ENCODE peak calls at places on chromosomes 1 and 21, in five cellular contexts. One of them, this sample, is unnamed.

GRCh38 chr1:116379674-116380498 is 6.8 kb downstream of the ATP1A1 start:
- DNase-seq in SK-N-SH: no peak
- DNase-seq in HCT116: no peak
- DNase-seq in HepG2: peak; percentile 27
- DNase-seq in H1: no peak
- DNase-seq in this sample: no peak

GRCh38 chr1:167474191-167474641 is 44.1 kb downstream of the CD247 start:
- DNase-seq in SK-N-SH: no peak
- DNase-seq in HCT116: no peak
- DNase-seq in HepG2: no peak
- DNase-seq in H1: no peak
- DNase-seq in this sample: no peak

GRCh38 chr1:86860020-86860419 is 53.9 kb downstream of the SELENOF start:
- DNase-seq in SK-N-SH: no peak
- DNase-seq in HCT116: no peak
- DNase-seq in HepG2: peak; percentile 54
- DNase-seq in H1: no peak
- DNase-seq in this sample: no peak

GRCh38 chr1:158014702-158015320 is 21.4 kb downstream of the KIRREL1 start:
- DNase-seq in SK-N-SH: no peak
- DNase-seq in HCT116: no peak
- DNase-seq in HepG2: no peak
- DNase-seq in H1: no peak
- DNase-seq in this sample: no peak

GRCh38 chr1:43137445-43138052 is 34.5 kb downstream of the EBNA1BP2 start:
- DNase-seq in SK-N-SH: no peak
- DNase-seq in HCT116: no peak
- DNase-seq in HepG2: no peak
- DNase-seq in H1: no peak
- DNase-seq in this sample: no peak

GRCh38 chr1:162502928-162503327 is 5.3 kb downstream of the UHMK1 start:
- DNase-seq in SK-N-SH: no peak
- DNase-seq in HCT116: no peak
- DNase-seq in HepG2: no peak
- DNase-seq in H1: no peak
- DNase-seq in this sample: no peak

GRCh38 chr1:70409136-70409535 is 1.9 kb upstream of the CTH start:
- DNase-seq in SK-N-SH: no peak
- DNase-seq in HCT116: no peak
- DNase-seq in HepG2: no peak
- DNase-seq in H1: no peak
- DNase-seq in this sample: no peak

GRCh38 chr1:109240158-109241152 is 8.9 kb upstream of the CELSR2 start:
- DNase-seq in SK-N-SH: peak; percentile 63
- DNase-seq in HCT116: no peak
- DNase-seq in HepG2: no peak
- DNase-seq in H1: peak; percentile 76
- DNase-seq in this sample: peak; percentile 58

GRCh38 chr21:41137889-41138288 is 30.1 kb upstream of the BACE2 start:
- DNase-seq in SK-N-SH: no peak
- DNase-seq in HCT116: no peak
- DNase-seq in HepG2: no peak
- DNase-seq in H1: no peak
- DNase-seq in this sample: no peak

GRCh38 chr1:64956241-64956640 is 10.1 kb downstream of the JAK1 start:
- DNase-seq in SK-N-SH: no peak
- DNase-seq in HCT116: no peak
- DNase-seq in HepG2: no peak
- DNase-seq in H1: no peak
- DNase-seq in this sample: no peak

GRCh38 chr1:68103006-68103545 is 52.6 kb upstream of the DIRAS3 start:
- DNase-seq in SK-N-SH: no peak
- DNase-seq in HCT116: no peak
- DNase-seq in HepG2: no peak
- DNase-seq in H1: no peak
- DNase-seq in this sample: no peak

DNA sequence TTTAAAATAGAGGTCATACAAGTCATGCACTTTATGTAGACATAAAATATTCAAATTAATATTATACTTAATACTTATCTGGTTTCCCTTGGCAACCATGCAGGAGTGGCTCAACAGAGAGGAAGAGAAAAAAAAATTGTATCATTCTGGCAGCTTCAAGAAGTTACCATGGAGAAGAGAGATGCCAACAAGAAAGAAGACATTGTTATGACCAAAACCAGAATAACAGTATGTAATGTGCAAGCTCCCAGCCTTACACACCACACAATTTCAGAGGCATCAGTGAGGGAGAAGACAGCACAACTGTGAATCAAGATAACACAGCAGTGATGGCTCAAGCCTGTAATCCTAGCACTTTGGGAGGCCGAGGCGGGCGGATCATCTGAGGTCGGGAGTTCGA is 49.1 kb upstream of the RCOR3 start:
- DNase-seq in SK-N-SH: no peak
- DNase-seq in HCT116: no peak
- DNase-seq in HepG2: no peak
- DNase-seq in H1: no peak
- DNase-seq in this sample: no peak
- TF ChIP-seq JUND in SK-N-SH: no peak
- TF ChIP-seq JUND in HCT116: no peak
- TF ChIP-seq JUND in HepG2: no peak
- TF ChIP-seq JUND in H1: no peak
- TF ChIP-seq JUND in this sample: no peak

DNA sequence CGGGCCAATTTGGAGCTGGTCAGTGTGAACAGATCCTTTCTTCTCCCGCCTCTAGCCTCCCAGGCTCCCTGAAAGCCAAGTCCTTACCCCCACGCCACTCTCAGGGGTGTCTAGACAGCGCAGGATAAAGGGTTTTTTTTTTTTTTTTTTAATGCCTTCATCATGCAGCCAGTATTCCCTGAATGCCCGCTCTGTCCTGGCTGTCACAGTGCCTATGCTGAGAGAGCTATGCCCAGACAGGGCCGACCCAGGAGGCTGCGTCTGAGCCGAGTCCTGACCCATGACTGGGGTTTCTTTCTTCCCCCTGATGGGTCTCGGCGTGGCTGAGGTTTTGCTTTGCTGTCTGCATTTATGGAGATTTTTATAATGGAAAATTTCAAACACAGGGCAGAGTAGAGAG is 18.3 kb downstream of the SPSB1 start:
- DNase-seq in SK-N-SH: no peak
- DNase-seq in HCT116: no peak
- DNase-seq in HepG2: no peak
- DNase-seq in H1: no peak
- DNase-seq in this sample: no peak
- TF ChIP-seq JUND in SK-N-SH: no peak
- TF ChIP-seq JUND in HCT116: no peak
- TF ChIP-seq JUND in HepG2: no peak
- TF ChIP-seq JUND in H1: no peak
- TF ChIP-seq JUND in this sample: no peak

DNA sequence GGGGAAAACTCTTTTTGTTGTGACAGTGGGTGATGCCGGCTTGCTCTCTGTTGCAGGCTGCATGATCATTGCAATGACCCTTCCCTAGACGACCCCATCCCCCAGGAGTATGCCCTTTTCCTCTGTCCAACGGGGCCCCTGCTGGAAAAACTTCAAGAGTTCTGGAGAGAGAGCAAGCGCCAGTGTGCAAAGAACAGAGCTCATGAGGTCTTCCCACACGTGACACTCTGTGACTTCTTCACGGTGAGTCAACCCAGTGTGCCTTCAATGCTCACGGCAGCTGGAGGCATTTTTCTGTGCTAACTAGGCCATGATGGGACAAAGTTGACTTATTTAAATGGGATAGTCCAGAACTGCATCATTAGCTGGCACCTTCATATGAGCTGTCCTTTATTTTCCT is 5.7 kb downstream of the UBASH3A start:
- DNase-seq in SK-N-SH: no peak
- DNase-seq in HCT116: no peak
- DNase-seq in HepG2: no peak
- DNase-seq in H1: no peak
- DNase-seq in this sample: no peak
- TF ChIP-seq JUND in SK-N-SH: no peak
- TF ChIP-seq JUND in HCT116: no peak
- TF ChIP-seq JUND in HepG2: no peak
- TF ChIP-seq JUND in H1: no peak
- TF ChIP-seq JUND in this sample: no peak

GRCh38 chr1:23930270-23930669 is 17.1 kb upstream of the CNR2 start:
- DNase-seq in SK-N-SH: no peak
- DNase-seq in HCT116: no peak
- DNase-seq in HepG2: no peak
- DNase-seq in H1: no peak
- DNase-seq in this sample: no peak
- TF ChIP-seq JUND in SK-N-SH: no peak
- TF ChIP-seq JUND in HCT116: no peak
- TF ChIP-seq JUND in HepG2: no peak
- TF ChIP-seq JUND in H1: no peak
- TF ChIP-seq JUND in this sample: no peak

DNA sequence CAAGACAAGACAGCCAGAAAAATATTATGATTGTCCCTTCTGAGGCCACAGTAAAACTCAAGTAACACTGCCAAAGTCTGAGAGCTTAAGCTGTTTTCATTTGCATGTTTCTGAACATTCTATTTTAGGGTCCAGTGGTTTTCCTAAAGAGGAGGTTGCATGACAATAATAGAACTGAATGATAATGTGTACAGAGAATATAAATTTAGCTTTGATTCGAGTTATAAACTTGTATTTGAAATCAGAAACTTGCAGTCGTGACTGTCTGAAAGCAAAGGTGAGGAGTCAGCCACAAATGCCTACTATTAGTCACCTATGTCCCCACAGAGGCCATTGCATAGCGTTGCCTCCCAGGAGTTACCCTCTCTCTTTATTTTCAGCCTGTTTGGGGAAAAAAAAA is 363.1 kb upstream of the ADGRL2 start:
- DNase-seq in SK-N-SH: no peak
- DNase-seq in HCT116: no peak
- DNase-seq in HepG2: no peak
- DNase-seq in H1: no peak
- DNase-seq in this sample: no peak
- TF ChIP-seq JUND in SK-N-SH: no peak
- TF ChIP-seq JUND in HCT116: no peak
- TF ChIP-seq JUND in HepG2: no peak
- TF ChIP-seq JUND in H1: no peak
- TF ChIP-seq JUND in this sample: no peak

DNA sequence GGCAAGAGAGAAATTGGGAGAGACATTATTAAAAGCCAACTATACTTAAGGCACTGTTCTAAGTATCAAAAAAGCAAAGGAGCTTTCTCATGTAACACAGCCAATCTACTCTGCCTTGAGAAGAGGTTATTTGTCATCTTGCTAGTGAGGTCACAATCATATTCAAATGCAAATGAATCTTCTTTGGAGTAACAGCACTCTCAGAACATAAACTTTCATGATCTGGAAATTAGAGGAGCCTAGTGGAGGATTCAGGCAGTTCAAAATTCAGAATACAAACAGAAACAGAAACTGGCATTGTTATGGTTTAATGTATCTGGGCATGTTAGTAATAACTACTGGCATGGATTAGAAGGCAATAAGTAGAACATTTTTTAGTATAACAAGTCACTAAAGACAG is 57.4 kb downstream of the ARID4B start:
- DNase-seq in SK-N-SH: no peak
- DNase-seq in HCT116: no peak
- DNase-seq in HepG2: no peak
- DNase-seq in H1: no peak
- DNase-seq in this sample: peak; percentile 16
- TF ChIP-seq JUND in SK-N-SH: no peak
- TF ChIP-seq JUND in HCT116: no peak
- TF ChIP-seq JUND in HepG2: no peak
- TF ChIP-seq JUND in H1: no peak
- TF ChIP-seq JUND in this sample: no peak

GRCh38 chr1:204130989-204131892 is 20.6 kb downstream of the ETNK2 start:
- DNase-seq in SK-N-SH: peak; percentile 63
- DNase-seq in HCT116: peak; percentile 38
- DNase-seq in HepG2: no peak
- DNase-seq in H1: no peak
- DNase-seq in this sample: no peak
- TF ChIP-seq JUND in SK-N-SH: peak; percentile 83
- TF ChIP-seq JUND in HCT116: peak; percentile 64
- TF ChIP-seq JUND in HepG2: no peak
- TF ChIP-seq JUND in H1: no peak
- TF ChIP-seq JUND in this sample: no peak

GRCh38 chr1:208252126-208252853 is 8.1 kb upstream of the PLXNA2 start:
- DNase-seq in SK-N-SH: peak; percentile 67
- DNase-seq in HCT116: no peak
- DNase-seq in HepG2: peak; percentile 52
- DNase-seq in H1: peak; percentile 84
- DNase-seq in this sample: no peak
- TF ChIP-seq JUND in SK-N-SH: no peak
- TF ChIP-seq JUND in HCT116: no peak
- TF ChIP-seq JUND in HepG2: no peak
- TF ChIP-seq JUND in H1: no peak
- TF ChIP-seq JUND in this sample: no peak

This sample was measured in T47D.